ENCODE peak calls at places on chromosomes 4 and X, in five cellular contexts. One of them, this sample, is unnamed.

GRCh38 chr4:177699365-177700213 is 257.4 kb upstream of the AGA start:
- DNase-seq in frontal cortex: no peak
- DNase-seq in neuronal stem cell: no peak
- DNase-seq in NCI-H1436: no peak
- DNase-seq in Caki2: peak; percentile 63
- DNase-seq in this sample: peak; percentile 88

GRCh38 chr4:48139688-48140087 is 5.6 kb upstream of the TXK start:
- DNase-seq in NCI-H1436: no peak
- DNase-seq in frontal cortex: no peak
- DNase-seq in neuronal stem cell: no peak
- DNase-seq in Caki2: no peak
- DNase-seq in this sample: no peak

GRCh38 chrX:38882894-38883620 is 81.8 kb downstream of the MID1IP1 start:
- DNase-seq in Caki2: no peak
- DNase-seq in neuronal stem cell: no peak
- DNase-seq in frontal cortex: no peak
- DNase-seq in NCI-H1436: no peak
- DNase-seq in this sample: peak; percentile 27

GRCh38 chr4:138815811-138816210 is 199.8 kb upstream of the NOCT start:
- DNase-seq in frontal cortex: no peak
- DNase-seq in Caki2: no peak
- DNase-seq in NCI-H1436: no peak
- DNase-seq in neuronal stem cell: no peak
- DNase-seq in this sample: no peak

GRCh38 chr4:84920591-84920990 is 45.9 kb downstream of the WDFY3 start:
- DNase-seq in frontal cortex: no peak
- DNase-seq in Caki2: no peak
- DNase-seq in neuronal stem cell: no peak
- DNase-seq in NCI-H1436: no peak
- DNase-seq in this sample: no peak

GRCh38 chrX:150863191-150863590 is 35.3 kb downstream of the CD99L2 start:
- DNase-seq in neuronal stem cell: no peak
- DNase-seq in frontal cortex: no peak
- DNase-seq in Caki2: no peak
- DNase-seq in NCI-H1436: no peak
- DNase-seq in this sample: no peak

GRCh38 chr4:81392164-81392563 is 79.5 kb downstream of the RASGEF1B start:
- DNase-seq in frontal cortex: no peak
- DNase-seq in neuronal stem cell: no peak
- DNase-seq in NCI-H1436: no peak
- DNase-seq in Caki2: no peak
- DNase-seq in this sample: no peak

GRCh38 chrX:119501511-119502148 is 33.4 kb downstream of the SLC25A5 start:
- DNase-seq in neuronal stem cell: no peak
- DNase-seq in frontal cortex: no peak
- DNase-seq in Caki2: no peak
- DNase-seq in NCI-H1436: no peak
- DNase-seq in this sample: no peak

GRCh38 chr4:186191266-186192067 is at the start of gene CYP4V2:
- DNase-seq in NCI-H1436: peak; percentile 42
- DNase-seq in neuronal stem cell: peak; percentile 69
- DNase-seq in Caki2: peak; percentile 89
- DNase-seq in frontal cortex: peak; percentile 77
- DNase-seq in this sample: no peak

GRCh38 chr4:16083217-16084191 is at the start of gene PROM1:
- DNase-seq in frontal cortex: peak; percentile 32
- DNase-seq in NCI-H1436: no peak
- DNase-seq in Caki2: no peak
- DNase-seq in neuronal stem cell: peak; percentile 50
- DNase-seq in this sample: no peak

GRCh38 chr4:149999485-150000074 is 78.7 kb upstream of the DCLK2 start:
- DNase-seq in frontal cortex: peak; percentile 24
- DNase-seq in Caki2: peak; percentile 25
- DNase-seq in NCI-H1436: peak; percentile 59
- DNase-seq in neuronal stem cell: peak; percentile 15
- DNase-seq in this sample: no peak

GRCh38 chr4:110195561-110196205 is 2.7 kb downstream of the ELOVL6 start:
- DNase-seq in NCI-H1436: no peak
- DNase-seq in Caki2: no peak
- DNase-seq in frontal cortex: no peak
- DNase-seq in neuronal stem cell: no peak
- DNase-seq in this sample: no peak

GRCh38 chr4:81758865-81759264 is 287.2 kb upstream of the RASGEF1B start:
- DNase-seq in Caki2: no peak
- DNase-seq in frontal cortex: no peak
- DNase-seq in NCI-H1436: no peak
- DNase-seq in neuronal stem cell: no peak
- DNase-seq in this sample: no peak

GRCh38 chrX:41192880-41193279 is 107.6 kb downstream of the USP9X start:
- DNase-seq in frontal cortex: no peak
- DNase-seq in neuronal stem cell: no peak
- DNase-seq in NCI-H1436: no peak
- DNase-seq in Caki2: no peak
- DNase-seq in this sample: no peak

GRCh38 chr4:8744083-8744805 is 127.4 kb downstream of the HMX1 start:
- DNase-seq in frontal cortex: no peak
- DNase-seq in neuronal stem cell: no peak
- DNase-seq in Caki2: no peak
- DNase-seq in NCI-H1436: no peak
- DNase-seq in this sample: no peak

GRCh38 chr4:102076622-102077021 is 268.7 kb downstream of the SLC39A8 start:
- DNase-seq in frontal cortex: no peak
- DNase-seq in neuronal stem cell: no peak
- DNase-seq in NCI-H1436: no peak
- DNase-seq in Caki2: peak; percentile 28
- DNase-seq in this sample: peak; percentile 23

GRCh38 chr4:158025131-158025530 is 147.7 kb downstream of the GASK1B start:
- DNase-seq in frontal cortex: no peak
- DNase-seq in neuronal stem cell: no peak
- DNase-seq in NCI-H1436: no peak
- DNase-seq in Caki2: peak; percentile 58
- DNase-seq in this sample: no peak

GRCh38 chrX:106898462-106898861 is 4.7 kb downstream of the RIPPLY1 start:
- DNase-seq in neuronal stem cell: peak; percentile 40
- DNase-seq in frontal cortex: peak; percentile 4
- DNase-seq in NCI-H1436: peak; percentile 41
- DNase-seq in Caki2: peak; percentile 59
- DNase-seq in this sample: no peak

GRCh38 chr4:4837921-4838601 is 21.4 kb upstream of the MSX1 start:
- DNase-seq in frontal cortex: no peak
- DNase-seq in NCI-H1436: no peak
- DNase-seq in Caki2: no peak
- DNase-seq in neuronal stem cell: peak; percentile 35
- DNase-seq in this sample: no peak

GRCh38 chrX:10769165-10769564 is 148.8 kb upstream of the MID1 start:
- DNase-seq in NCI-H1436: peak; percentile 45
- DNase-seq in neuronal stem cell: peak; percentile 24
- DNase-seq in Caki2: peak; percentile 42
- DNase-seq in frontal cortex: peak; percentile 12
- DNase-seq in this sample: no peak

GRCh38 chr4:81460115-81460836 is 11.4 kb downstream of the RASGEF1B start:
- DNase-seq in Caki2: no peak
- DNase-seq in NCI-H1436: no peak
- DNase-seq in neuronal stem cell: no peak
- DNase-seq in frontal cortex: no peak
- DNase-seq in this sample: no peak

GRCh38 chr4:87219648-87220093 is 747 bp downstream of the KLHL8 start:
- DNase-seq in Caki2: no peak
- DNase-seq in NCI-H1436: no peak
- DNase-seq in frontal cortex: peak; percentile 34
- DNase-seq in neuronal stem cell: no peak
- DNase-seq in this sample: no peak

GRCh38 chr4:140256335-140256734 is 102.4 kb upstream of the MAML3 start:
- DNase-seq in frontal cortex: no peak
- DNase-seq in NCI-H1436: no peak
- DNase-seq in neuronal stem cell: no peak
- DNase-seq in Caki2: peak; percentile 36
- DNase-seq in this sample: no peak

GRCh38 chr4:114015444-114015899 is 36.0 kb upstream of the ARSJ start:
- DNase-seq in NCI-H1436: no peak
- DNase-seq in neuronal stem cell: no peak
- DNase-seq in frontal cortex: no peak
- DNase-seq in Caki2: peak; percentile 98
- DNase-seq in this sample: peak; percentile 94

GRCh38 chr4:10656988-10657387 is 27.6 kb downstream of the CLNK start:
- DNase-seq in neuronal stem cell: no peak
- DNase-seq in NCI-H1436: no peak
- DNase-seq in Caki2: peak; percentile 28
- DNase-seq in frontal cortex: no peak
- DNase-seq in this sample: no peak

GRCh38 chrX:154436597-154437397 is at the start of gene GDI1:
- DNase-seq in frontal cortex: peak; percentile 78
- DNase-seq in NCI-H1436: peak; percentile 38
- DNase-seq in Caki2: peak; percentile 57
- DNase-seq in neuronal stem cell: no peak
- DNase-seq in this sample: no peak

GRCh38 chrX:140249122-140249521 is 255.7 kb downstream of the SOX3 start:
- DNase-seq in NCI-H1436: no peak
- DNase-seq in neuronal stem cell: no peak
- DNase-seq in Caki2: no peak
- DNase-seq in frontal cortex: no peak
- DNase-seq in this sample: no peak

GRCh38 chrX:120794525-120794975 is 81.1 kb downstream of the CT47B1 start:
- DNase-seq in NCI-H1436: no peak
- DNase-seq in frontal cortex: no peak
- DNase-seq in neuronal stem cell: no peak
- DNase-seq in Caki2: no peak
- DNase-seq in this sample: no peak

GRCh38 chr4:176587920-176588319 is 204.8 kb downstream of the VEGFC start:
- DNase-seq in frontal cortex: no peak
- DNase-seq in NCI-H1436: no peak
- DNase-seq in Caki2: no peak
- DNase-seq in neuronal stem cell: no peak
- DNase-seq in this sample: no peak

GRCh38 chr4:3276961-3277360 is 15.9 kb upstream of the RGS12 start:
- DNase-seq in NCI-H1436: no peak
- DNase-seq in neuronal stem cell: no peak
- DNase-seq in Caki2: no peak
- DNase-seq in frontal cortex: no peak
- DNase-seq in this sample: no peak

GRCh38 chr4:114417214-114417613 is 181.4 kb upstream of the UGT8 start:
- DNase-seq in frontal cortex: no peak
- DNase-seq in neuronal stem cell: no peak
- DNase-seq in Caki2: no peak
- DNase-seq in NCI-H1436: peak; percentile 20
- DNase-seq in this sample: no peak

GRCh38 chr4:56259595-56259994 is 127.7 kb downstream of the AASDH start:
- DNase-seq in frontal cortex: no peak
- DNase-seq in NCI-H1436: no peak
- DNase-seq in neuronal stem cell: no peak
- DNase-seq in Caki2: no peak
- DNase-seq in this sample: no peak

GRCh38 chrX:68840256-68840655 is 11.4 kb downstream of the EFNB1 start:
- DNase-seq in frontal cortex: no peak
- DNase-seq in Caki2: no peak
- DNase-seq in NCI-H1436: no peak
- DNase-seq in neuronal stem cell: no peak
- DNase-seq in this sample: no peak

GRCh38 chrX:50827996-50828395 is 14.0 kb upstream of the SHROOM4 start:
- DNase-seq in neuronal stem cell: no peak
- DNase-seq in Caki2: peak; percentile 72
- DNase-seq in NCI-H1436: no peak
- DNase-seq in frontal cortex: no peak
- DNase-seq in this sample: peak; percentile 61

GRCh38 chrX:10922158-10922557 is 189.0 kb upstream of the HCCS start:
- DNase-seq in NCI-H1436: no peak
- DNase-seq in frontal cortex: no peak
- DNase-seq in Caki2: peak; percentile 76
- DNase-seq in neuronal stem cell: no peak
- DNase-seq in this sample: peak; percentile 82

GRCh38 chr4:4362991-4363697 is 23.8 kb upstream of the NSG1 start:
- DNase-seq in frontal cortex: no peak
- DNase-seq in NCI-H1436: no peak
- DNase-seq in neuronal stem cell: no peak
- DNase-seq in Caki2: no peak
- DNase-seq in this sample: no peak

GRCh38 chr4:71841336-71841735 is 57.5 kb upstream of the GC start:
- DNase-seq in frontal cortex: no peak
- DNase-seq in neuronal stem cell: no peak
- DNase-seq in NCI-H1436: no peak
- DNase-seq in Caki2: no peak
- DNase-seq in this sample: no peak

This sample was measured in epithelial cell of proximal tubule.